ENCODE peak calls at places on chromosomes 5 and 9, in eight cellular contexts. B is transverse colon, K is uterus, V is lower leg skin, I is ovary, Z is endothelial cell of umbilical vein, Q is esophagus squamous epithelium, J is breast epithelium. C is an unnamed sample.

GRCh38 chr5:39716532-39716971 is 291.8 kb upstream of the DAB2 start:
- DNase-seq in B (peak), K (no peak), V (no peak), I (no peak), Z (peak), Q (no peak), J (no peak), C (peak)

GRCh38 chr9:77944556-77945261 is 86.9 kb downstream of the GNAQ start:
- DNase-seq in B (peak), K (no peak), V (no peak), I (no peak), Z (peak), Q (no peak), J (no peak), C (no peak)

GRCh38 chr9:18142964-18143363 is 331.0 kb upstream of the ADAMTSL1 start:
- DNase-seq in B (no peak), K (no peak), V (no peak), I (no peak), Z (peak), Q (no peak), J (no peak), C (no peak)

GRCh38 chr5:55997742-55998351 is 3.1 kb upstream of the IL6ST start:
- DNase-seq in B (no peak), K (no peak), V (no peak), I (no peak), Z (peak), Q (no peak), J (no peak), C (no peak)

GRCh38 chr9:133227242-133227860 is 18.3 kb upstream of the OBP2B start:
- DNase-seq in B (no peak), K (no peak), V (peak), I (no peak), Z (no peak), Q (no peak), J (no peak), C (peak)

GRCh38 chr9:98104445-98104881 is 14.6 kb downstream of the TRIM14 start:
- DNase-seq in B (peak), K (no peak), V (no peak), I (no peak), Z (no peak), Q (no peak), J (no peak), C (no peak)

GRCh38 chr9:116260531-116260930 is 106.9 kb downstream of the PAPPA start:
- DNase-seq in B (no peak), K (no peak), V (no peak), I (no peak), Z (no peak), Q (no peak), J (no peak), C (no peak)

GRCh38 chr9:33517373-33517772 is 6.7 kb upstream of the ANKRD18B start:
- DNase-seq in B (no peak), K (no peak), V (no peak), I (no peak), Z (peak), Q (no peak), J (no peak), C (no peak)

GRCh38 chr5:14286574-14287399 is 143.6 kb downstream of the TRIO start:
- DNase-seq in B (no peak), K (no peak), V (peak), I (no peak), Z (no peak), Q (no peak), J (no peak), C (no peak)

GRCh38 chr5:135225856-135226560 is 173.0 kb downstream of the MACROH2A1 start:
- DNase-seq in B (no peak), K (no peak), V (peak), I (no peak), Z (no peak), Q (no peak), J (no peak), C (no peak)

GRCh38 chr5:9451017-9451416 is 94.9 kb downstream of the SEMA5A start:
- DNase-seq in B (no peak), K (no peak), V (no peak), I (no peak), Z (no peak), Q (no peak), J (no peak), C (no peak)

GRCh38 chr9:113619156-113619861 is 155.8 kb downstream of the RGS3 start:
- DNase-seq in B (no peak), K (no peak), V (peak), I (no peak), Z (no peak), Q (no peak), J (no peak), C (no peak)

GRCh38 chr5:56142620-56143431 is 90.3 kb downstream of the ANKRD55 start:
- DNase-seq in B (peak), K (no peak), V (no peak), I (no peak), Z (no peak), Q (no peak), J (no peak), C (peak)

GRCh38 chr9:134440636-134441226 is 114.5 kb downstream of the RXRA start:
- DNase-seq in B (no peak), K (no peak), V (no peak), I (no peak), Z (no peak), Q (no peak), J (no peak), C (no peak)

GRCh38 chr9:34577635-34578240 is 11.8 kb downstream of the CNTFR start:
- DNase-seq in B (no peak), K (no peak), V (no peak), I (no peak), Z (no peak), Q (no peak), J (no peak), C (no peak)

DNA sequence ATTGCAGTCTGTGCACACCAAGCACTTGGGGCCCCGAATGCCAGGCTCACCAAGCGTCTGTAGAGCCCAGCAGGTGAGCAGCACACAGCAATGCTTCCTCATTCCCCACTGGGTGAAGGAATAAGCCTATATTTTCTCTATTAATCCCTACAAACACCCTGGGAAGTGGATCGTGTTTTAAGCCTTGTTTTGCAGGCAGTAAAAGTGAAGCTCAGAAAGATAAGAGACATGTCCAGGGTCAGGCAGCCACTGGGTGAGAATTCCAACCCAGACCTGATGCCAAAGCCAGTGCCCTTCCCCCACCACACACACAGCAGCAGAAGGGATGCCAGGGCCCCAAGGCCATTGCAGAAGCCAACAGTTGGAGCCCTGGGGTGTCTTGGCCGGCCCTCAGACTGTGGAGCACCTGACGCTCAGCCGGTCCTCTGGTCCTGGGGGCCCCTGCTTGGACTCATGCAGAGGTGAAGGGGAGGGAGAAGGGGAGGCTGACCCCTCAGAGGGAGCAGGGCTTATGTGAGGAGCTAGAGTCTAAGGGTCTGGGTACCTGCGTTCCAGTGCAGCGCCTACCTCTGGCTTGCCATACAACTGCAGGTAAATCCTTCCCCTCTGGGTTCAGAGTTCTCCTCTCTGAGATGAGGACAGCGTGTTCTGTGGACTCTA is 26.3 kb upstream of the SYNPO start:
- DNase-seq in B (no peak), K (no peak), V (no peak), I (no peak), Z (no peak), Q (no peak), J (no peak), C (no peak)
- TF ChIP-seq CTCF in B (no peak), K (no peak), V (no peak), I (no peak), Z (peak), Q (no peak), J (no peak), C (no peak)

DNA sequence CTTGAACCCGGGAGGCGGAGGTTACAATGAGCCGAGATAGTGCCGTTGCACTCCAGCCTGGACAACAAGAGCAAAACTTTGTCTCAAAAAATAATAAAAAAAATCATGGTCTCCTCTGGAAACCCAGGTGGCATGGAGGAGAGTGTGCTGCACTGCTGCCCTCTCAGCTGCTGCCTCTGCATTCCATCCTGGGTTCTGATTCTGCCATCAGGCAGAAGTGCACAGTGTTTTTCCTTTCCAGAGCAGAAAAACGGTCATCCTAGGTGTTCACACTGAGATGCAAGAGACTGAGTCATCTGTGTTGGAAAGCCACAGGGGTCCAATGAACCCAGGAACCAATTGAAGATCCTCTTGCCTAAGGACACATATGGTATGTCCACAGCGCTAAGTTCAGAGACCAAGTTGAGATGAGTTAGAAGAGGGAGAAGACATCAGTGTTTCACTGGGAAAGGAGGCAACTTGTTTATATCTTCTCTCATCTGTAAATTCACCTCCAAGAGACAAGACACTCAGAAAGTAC is 88.8 kb upstream of the DMRT1 start:
- DNase-seq in B (no peak), K (no peak), V (no peak), I (no peak), Z (no peak), Q (no peak), J (no peak), C (no peak)
- TF ChIP-seq POLR2A in B (no peak), K (no peak), V (no peak), I (no peak), Z (no peak), Q (no peak), J (no peak), C (no peak)

GRCh38 chr5:139710370-139711066 is 62.4 kb downstream of the CXXC5 start:
- DNase-seq in B (peak), K (peak), V (no peak), I (peak), Z (no peak), Q (no peak), J (peak), C (peak)

GRCh38 chr5:139708877-139709586 is 60.9 kb downstream of the CXXC5 start:
- DNase-seq in B (peak), K (peak), V (no peak), I (no peak), Z (peak), Q (no peak), J (peak), C (peak)

GRCh38 chr5:139711067-139711851 is 63.1 kb downstream of the CXXC5 start:
- DNase-seq in B (peak), K (no peak), V (no peak), I (no peak), Z (no peak), Q (no peak), J (no peak), C (no peak)

GRCh38 chr5:139708434-139708849 is 60.3 kb downstream of the CXXC5 start:
- DNase-seq in B (no peak), K (no peak), V (no peak), I (no peak), Z (no peak), Q (no peak), J (no peak), C (no peak)

GRCh38 chr5:139709587-139710369 is 61.6 kb downstream of the CXXC5 start:
- DNase-seq in B (peak), K (no peak), V (no peak), I (no peak), Z (no peak), Q (no peak), J (no peak), C (no peak)
- H3K4me3 ChIP-seq in B (no peak), K (no peak), V (no peak), I (no peak), Z (no peak), Q (peak), J (peak), C (peak)

GRCh38 chr5:141172381-141173204 is at the start of gene PCDHB7:
- DNase-seq in B (no peak), K (no peak), V (no peak), I (peak), Z (peak), Q (no peak), J (no peak), C (no peak)
- TF ChIP-seq CTCF in B (peak), K (no peak), V (no peak), I (peak), Z (peak), Q (peak), J (peak), C (no peak)

DNA sequence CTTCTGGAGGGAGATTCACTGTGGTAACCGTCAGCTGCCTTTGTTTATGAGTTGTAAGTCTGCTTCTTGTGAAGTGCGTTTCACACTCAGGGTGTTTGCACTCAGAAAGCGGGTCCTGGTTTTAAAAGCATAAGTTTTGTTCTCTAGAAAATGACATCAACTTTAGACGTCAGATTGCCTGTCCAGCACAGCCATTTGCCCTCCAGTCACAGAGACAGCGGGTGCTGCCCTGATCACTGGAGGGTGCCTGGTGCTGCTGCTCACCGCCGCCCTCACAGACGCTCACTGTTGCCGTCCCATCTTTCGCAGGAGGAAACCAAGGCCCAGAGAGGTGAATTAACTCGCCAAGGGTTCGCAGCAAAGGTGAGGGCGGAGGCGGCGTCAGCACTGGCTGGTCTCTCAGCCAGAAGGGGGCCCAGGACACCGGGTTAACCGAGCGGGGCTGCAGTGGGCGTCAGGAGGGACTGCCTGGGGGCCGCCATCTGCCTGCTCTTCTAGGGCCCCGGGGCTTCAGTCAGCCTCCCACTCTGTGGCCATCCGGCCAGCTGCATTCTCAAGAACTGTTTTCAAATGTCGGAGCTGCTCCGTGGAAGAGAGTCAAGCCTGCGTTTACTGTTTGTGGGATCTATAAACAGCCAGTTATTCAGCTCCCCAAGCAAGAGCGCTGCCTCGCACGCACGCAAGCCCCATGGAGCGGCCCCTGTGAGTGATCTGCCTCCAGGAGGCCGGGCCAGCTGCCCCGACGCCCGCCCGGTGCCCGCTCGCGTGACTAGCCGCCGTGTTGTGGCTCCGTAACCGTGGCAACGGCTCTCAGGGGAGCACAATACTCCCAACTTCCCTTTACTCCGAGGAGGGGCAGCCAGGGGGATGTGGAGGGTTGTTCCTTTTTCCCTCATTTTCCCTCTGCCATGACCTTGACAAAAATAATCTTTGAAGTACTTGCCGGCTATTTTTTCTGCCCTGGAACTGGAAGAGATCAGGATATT is 43.4 kb upstream of the EXOC3 start:
- DNase-seq in B (peak), K (peak), V (peak), I (peak), Z (peak), Q (peak), J (peak), C (peak)
- TF ChIP-seq POLR2A in B (peak), K (no peak), V (no peak), I (peak), Z (no peak), Q (no peak), J (no peak), C (no peak)

GRCh38 chr5:65862384-65862783 is 64.0 kb upstream of the ERBIN start:
- DNase-seq in B (no peak), K (no peak), V (no peak), I (no peak), Z (no peak), Q (no peak), J (no peak), C (no peak)
- H3K4me3 ChIP-seq in B (no peak), K (no peak), V (no peak), I (no peak), Z (no peak), Q (no peak), J (no peak), C (no peak)

GRCh38 chr9:21904776-21905175 is 89.4 kb downstream of the CDKN2A start:
- DNase-seq in B (no peak), K (no peak), V (no peak), I (no peak), Z (no peak), Q (no peak), J (no peak), C (no peak)
- TF ChIP-seq CTCF in B (no peak), K (no peak), V (no peak), I (no peak), Z (no peak), Q (no peak), J (no peak), C (no peak)

GRCh38 chr9:69085523-69086283 is 50.2 kb downstream of the FXN start:
- DNase-seq in B (no peak), K (no peak), V (no peak), I (no peak), Z (peak), Q (no peak), J (no peak), C (no peak)

GRCh38 chr9:69089082-69089481 is 53.5 kb downstream of the FXN start:
- DNase-seq in B (no peak), K (no peak), V (no peak), I (no peak), Z (no peak), Q (no peak), J (no peak), C (no peak)

GRCh38 chr9:69083321-69083720 is 47.8 kb downstream of the FXN start:
- DNase-seq in B (no peak), K (no peak), V (no peak), I (no peak), Z (peak), Q (no peak), J (no peak), C (no peak)

GRCh38 chr9:69086769-69087168 is 51.2 kb downstream of the FXN start:
- DNase-seq in B (no peak), K (no peak), V (no peak), I (no peak), Z (peak), Q (no peak), J (no peak), C (no peak)

DNA sequence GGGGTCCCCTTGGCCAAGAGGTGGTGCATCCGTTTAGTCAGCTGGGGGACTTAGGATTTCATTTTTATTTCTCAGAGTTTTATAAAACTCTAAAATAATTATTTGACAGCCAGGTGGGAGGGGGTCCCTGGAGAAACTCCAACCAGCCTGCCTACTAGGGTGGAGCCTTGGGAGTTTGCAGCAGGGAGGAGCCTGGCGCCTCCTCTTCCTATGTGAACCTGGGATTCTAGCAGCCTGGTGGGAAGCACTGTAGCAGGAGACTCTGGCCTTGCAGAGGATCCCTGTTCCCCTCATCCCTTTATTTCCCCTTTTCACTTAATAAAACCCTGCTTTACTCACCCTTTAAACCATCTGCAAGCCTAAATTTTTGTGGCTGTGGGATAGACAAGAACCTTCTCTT is 50.8 kb downstream of the FXN start:
- DNase-seq in B (no peak), K (no peak), V (no peak), I (no peak), Z (no peak), Q (no peak), J (no peak), C (no peak)
- TF ChIP-seq POLR2A in B (no peak), K (no peak), V (no peak), I (no peak), Z (no peak), Q (no peak), J (no peak), C (no peak)

GRCh38 chr5:66171349-66172344 is 27.5 kb downstream of the SREK1 start:
- DNase-seq in B (peak), K (peak), V (no peak), I (peak), Z (peak), Q (no peak), J (no peak), C (no peak)
- H3K4me3 ChIP-seq in B (no peak), K (no peak), V (no peak), I (no peak), Z (no peak), Q (no peak), J (no peak), C (no peak)